ENCODE peak calls at places on chromosomes 12 and 14, in seven cellular contexts. S, Z, H, B, C, G and A are unnamed samples.
A peak's percentile ranks its signal among the peaks of the same experiment; 100 is the strongest.

GRCh38 chr12:52019123-52019770 is 12.5 kb downstream of the TAMALIN start:
- DNase-seq in S (no peak), Z (no peak), H (no peak), B (no peak), C (no peak), G (no peak), A (no peak)

GRCh38 chr14:61178226-61179060 is 102.7 kb downstream of the TMEM30B start:
- DNase-seq in S (no peak), Z (no peak), H (no peak), B (peak; percentile 29), C (no peak), G (no peak), A (peak; percentile 92)

GRCh38 chr14:74348735-74349463 is 628 bp downstream of the VRTN start:
- DNase-seq in S (peak; percentile 54), Z (no peak), H (no peak), B (no peak), C (no peak), G (no peak), A (no peak)

GRCh38 chr14:54568821-54569591 is 2.1 kb downstream of the SAMD4A start:
- DNase-seq in S (no peak), Z (no peak), H (no peak), B (peak; percentile 32), C (peak; percentile 71), G (no peak), A (peak; percentile 36)

GRCh38 chr12:1837541-1838206 is 17.3 kb downstream of the LRTM2 start:
- DNase-seq in S (no peak), Z (peak; percentile 90), H (no peak), B (peak; percentile 46), C (no peak), G (no peak), A (peak; percentile 12)

GRCh38 chr12:63844391-63845341 is at the start of gene SRGAP1:
- DNase-seq in S (peak; percentile 76), Z (peak; percentile 44), H (no peak), B (peak; percentile 79), C (peak; percentile 82), G (no peak), A (peak; percentile 63)

GRCh38 chr12:106416273-106416672 is 58.7 kb downstream of the POLR3B start:
- DNase-seq in S (no peak), Z (no peak), H (no peak), B (no peak), C (peak; percentile 31), G (no peak), A (peak; percentile 52)

GRCh38 chr14:61264022-61264571 is 17.0 kb downstream of the TMEM30B start:
- DNase-seq in S (no peak), Z (no peak), H (no peak), B (peak; percentile 29), C (no peak), G (no peak), A (no peak)

GRCh38 chr14:68951051-68951797 is 27.9 kb downstream of the ACTN1 start:
- DNase-seq in S (peak; percentile 76), Z (peak; percentile 34), H (no peak), B (peak; percentile 67), C (peak; percentile 88), G (no peak), A (no peak)

GRCh38 chr14:21525995-21526671 is at the start of gene SALL2:
- DNase-seq in S (peak; percentile 89), Z (peak; percentile 93), H (peak; percentile 66), B (peak; percentile 90), C (peak; percentile 79), G (peak; percentile 56), A (peak; percentile 81)

GRCh38 chr12:115060477-115061168 is 376.6 kb upstream of the TBX3 start:
- DNase-seq in S (no peak), Z (no peak), H (no peak), B (peak; percentile 13), C (no peak), G (no peak), A (no peak)

GRCh38 chr14:97866186-97866585 is 1069.0 kb downstream of the VRK1 start:
- DNase-seq in S (no peak), Z (no peak), H (no peak), B (no peak), C (no peak), G (no peak), A (no peak)

GRCh38 chr12:79000501-79000900 is 135.9 kb downstream of the SYT1 start:
- DNase-seq in S (no peak), Z (no peak), H (no peak), B (no peak), C (no peak), G (no peak), A (no peak)

GRCh38 chr14:50082308-50082742 is 34.0 kb downstream of the VCPKMT start:
- DNase-seq in S (no peak), Z (no peak), H (peak; percentile 39), B (no peak), C (no peak), G (peak; percentile 60), A (no peak)

GRCh38 chr12:75345531-75345930 is 11.1 kb downstream of the GLIPR1L1 start:
- DNase-seq in S (no peak), Z (no peak), H (no peak), B (no peak), C (no peak), G (no peak), A (no peak)

GRCh38 chr14:70619708-70620107 is 19.3 kb upstream of the MED6 start:
- DNase-seq in S (no peak), Z (no peak), H (no peak), B (no peak), C (no peak), G (no peak), A (no peak)

GRCh38 chr12:131862994-131863710 is 31.3 kb upstream of the ULK1 start:
- DNase-seq in S (no peak), Z (no peak), H (no peak), B (no peak), C (no peak), G (no peak), A (peak; percentile 38)

GRCh38 chr12:1915082-1915968 is 3.1 kb downstream of the CACNA2D4 start:
- DNase-seq in S (no peak), Z (peak; percentile 24), H (peak; percentile 33), B (peak; percentile 3), C (peak; percentile 23), G (peak; percentile 31), A (no peak)

GRCh38 chr12:3726455-3726854 is 26.5 kb downstream of the CRACR2A start:
- DNase-seq in S (no peak), Z (no peak), H (no peak), B (no peak), C (no peak), G (no peak), A (no peak)

DNA sequence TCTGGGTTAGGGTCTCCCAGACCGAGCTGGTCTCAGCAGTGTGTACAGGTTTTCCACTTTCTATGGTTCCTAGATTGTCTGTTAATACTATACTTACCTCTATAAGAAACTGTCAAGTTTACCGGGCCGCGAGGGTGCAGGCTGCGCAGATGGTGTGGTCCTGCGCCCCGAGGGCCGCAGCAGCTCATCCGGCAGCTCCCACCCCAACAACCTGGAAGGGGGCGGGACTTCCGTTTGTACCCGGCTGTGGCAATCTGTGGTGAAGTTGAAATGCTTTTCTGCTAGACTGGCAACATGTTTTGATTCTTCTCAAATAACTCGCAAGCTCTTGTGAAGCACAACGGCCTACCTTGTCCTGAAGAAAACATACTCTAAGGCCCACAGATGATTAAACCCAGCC is at the start of gene CLEC9A:
- DNase-seq in S (no peak), Z (peak; percentile 6), H (no peak), B (no peak), C (no peak), G (no peak), A (no peak)
- H3K27ac ChIP-seq in S (no peak within 1 kb of the TSS), Z (no peak within 1 kb of the TSS), H (no peak within 1 kb of the TSS), B (no peak within 1 kb of the TSS), C (no peak within 1 kb of the TSS), G (no peak within 1 kb of the TSS), A (no peak within 1 kb of the TSS)

GRCh38 chr12:48865441-48866290 is at the start of gene RND1:
- DNase-seq in S (peak; percentile 87), Z (peak; percentile 94), H (peak; percentile 98), B (peak; percentile 95), C (peak; percentile 93), G (peak; percentile 77), A (peak; percentile 92)
- TF ChIP-seq CTCF in S (peak; percentile 20), Z (peak; percentile 18), H (peak; percentile 50), B (no peak), C (no peak), G (no peak), A (peak; percentile 27)

GRCh38 chr12:13195848-13196301 is 651 bp upstream of the EMP1 start:
- DNase-seq in S (no peak), Z (no peak), H (no peak), B (peak; percentile 76), C (peak; percentile 35), G (no peak), A (no peak)
- H3K27ac ChIP-seq in S (peak overlapping the region; percentile 96), Z (peak overlapping the region; percentile 60), H (no peak overlapping the region), B (peak overlapping the region; percentile 91), C (peak overlapping the region; percentile 89), G (no peak overlapping the region), A (no peak overlapping the region)

DNA sequence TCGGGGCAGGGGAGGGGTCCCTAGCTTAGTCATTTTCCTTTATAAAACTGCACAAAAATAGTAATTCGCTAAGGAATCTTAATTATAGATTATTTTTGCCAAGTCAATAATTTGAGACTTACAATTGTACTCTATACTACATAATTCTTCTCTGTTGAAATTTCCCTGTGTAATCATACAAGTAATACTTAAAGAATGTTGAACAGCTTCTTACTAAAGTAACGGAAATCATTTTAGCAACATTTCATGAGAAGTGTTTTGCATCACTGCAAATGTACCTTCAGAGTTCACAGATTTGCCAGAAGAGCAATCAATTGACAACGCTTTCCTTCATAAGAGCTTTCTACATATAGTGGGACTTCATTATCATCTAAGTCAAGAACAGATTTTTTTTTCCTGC is 7.9 kb upstream of the GNG2 start:
- DNase-seq in S (no peak), Z (no peak), H (no peak), B (no peak), C (no peak), G (no peak), A (peak; percentile 32)
- TF ChIP-seq CTCF in S (no peak), Z (no peak), H (no peak), B (no peak), C (no peak), G (no peak), A (no peak)

GRCh38 chr14:23432102-23432925 is 3.1 kb downstream of the MYH7 start:
- DNase-seq in S (no peak), Z (no peak), H (no peak), B (no peak), C (no peak), G (no peak), A (no peak)
- H3K27ac ChIP-seq in S (no peak overlapping the region), Z (no peak overlapping the region), H (no peak overlapping the region), B (no peak overlapping the region), C (peak overlapping the region; percentile 88), G (no peak overlapping the region), A (peak overlapping the region; percentile 38)

DNA sequence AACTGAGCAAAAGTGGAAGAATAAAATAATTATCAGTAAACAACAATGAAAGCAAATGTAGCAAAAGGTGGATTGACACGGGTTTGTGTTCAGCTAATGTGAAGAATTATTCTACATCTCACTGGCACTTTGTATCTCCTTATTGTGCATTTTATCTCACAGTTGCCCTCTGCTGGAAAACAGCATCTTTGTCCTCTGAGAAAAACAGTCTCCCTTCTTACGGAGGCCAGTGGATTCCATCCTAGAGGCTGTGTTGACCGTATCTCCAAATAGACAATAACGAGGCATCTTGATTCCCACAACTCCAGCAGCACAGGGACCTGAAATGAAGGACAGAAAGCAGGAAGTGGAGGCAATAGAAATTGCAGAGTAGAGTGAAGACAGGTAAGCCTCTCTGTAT is 51.3 kb upstream of the PLBD1 start:
- DNase-seq in S (no peak), Z (peak; percentile 5), H (peak; percentile 65), B (no peak), C (no peak), G (no peak), A (peak; percentile 57)
- TF ChIP-seq CTCF in S (peak; percentile 41), Z (peak; percentile 51), H (peak; percentile 88), B (peak; percentile 44), C (peak; percentile 38), G (peak; percentile 49), A (peak; percentile 51)